ENCODE peak calls at places on chromosome 2, in eight cellular contexts. J is putamen, B is SHP77 treated with DMSO at 0.1 percent for 48 hours, S is mucosa of gallbladder, K is activated T-cell treated with anti-CD3 and anti-CD28 coated beads for 1 hour, G is EL, A is AG04450, D is heart left ventricle. R is an unnamed sample.

GRCh38 chr2:129699781-129700573 is 279.5 kb upstream of the RAB6C start:
- DNase-seq in J (no peak), B (no peak), S (no peak), K (no peak), G (no peak), A (no peak), D (no peak), R (no peak)

GRCh38 chr2:10919776-10920606 is 8.3 kb downstream of the KCNF1 start:
- DNase-seq in J (no peak), B (no peak), S (no peak), K (no peak), G (no peak), A (no peak), D (no peak), R (peak)

GRCh38 chr2:221943078-221943810 is 355.6 kb downstream of the PAX3 start:
- DNase-seq in J (no peak), B (peak), S (peak), K (no peak), G (peak), A (no peak), D (peak), R (no peak)

GRCh38 chr2:15932394-15933183 is 7.8 kb upstream of the MYCN start:
- DNase-seq in J (no peak), B (no peak), S (no peak), K (no peak), G (no peak), A (no peak), D (no peak), R (no peak)

GRCh38 chr2:105734762-105735538 is 9.8 kb upstream of the NCK2 start:
- DNase-seq in J (no peak), B (no peak), S (no peak), K (no peak), G (peak), A (no peak), D (no peak), R (no peak)

GRCh38 chr2:119069781-119070180 is 88.8 kb downstream of the C1QL2 start:
- DNase-seq in J (no peak), B (no peak), S (no peak), K (no peak), G (no peak), A (no peak), D (no peak), R (no peak)

GRCh38 chr2:196434217-196434616 is 205.3 kb upstream of the CCDC150 start:
- DNase-seq in J (no peak), B (no peak), S (no peak), K (no peak), G (no peak), A (no peak), D (no peak), R (no peak)

GRCh38 chr2:110677080-110677479 is 783 bp downstream of the BUB1 start:
- DNase-seq in J (no peak), B (no peak), S (no peak), K (no peak), G (no peak), A (no peak), D (no peak), R (no peak)

GRCh38 chr2:47771211-47771610 is 11.7 kb upstream of the MSH6 start:
- DNase-seq in J (peak), B (no peak), S (no peak), K (no peak), G (peak), A (peak), D (no peak), R (no peak)

GRCh38 chr2:8158714-8159113 is 523.1 kb upstream of the ID2 start:
- DNase-seq in J (no peak), B (no peak), S (no peak), K (no peak), G (no peak), A (no peak), D (no peak), R (no peak)

GRCh38 chr2:64021578-64021977 is 2.4 kb upstream of the VPS54 start:
- DNase-seq in J (no peak), B (no peak), S (no peak), K (no peak), G (no peak), A (no peak), D (no peak), R (no peak)

GRCh38 chr2:62340981-62341624 is 145.2 kb downstream of the B3GNT2 start:
- DNase-seq in J (no peak), B (peak), S (peak), K (no peak), G (peak), A (no peak), D (peak), R (peak)

GRCh38 chr2:150619607-150620330 is 132.3 kb upstream of the RND3 start:
- DNase-seq in J (no peak), B (no peak), S (no peak), K (no peak), G (peak), A (no peak), D (peak), R (no peak)

GRCh38 chr2:170950221-170950737 is 21.2 kb downstream of the GORASP2 start:
- DNase-seq in J (no peak), B (no peak), S (no peak), K (no peak), G (no peak), A (no peak), D (no peak), R (no peak)

GRCh38 chr2:137935591-137935990 is 28.7 kb upstream of the HNMT start:
- DNase-seq in J (no peak), B (no peak), S (no peak), K (no peak), G (no peak), A (no peak), D (no peak), R (no peak)

GRCh38 chr2:130375291-130376266 is 19.7 kb downstream of the PTPN18 start:
- DNase-seq in J (no peak), B (no peak), S (no peak), K (no peak), G (no peak), A (no peak), D (no peak), R (no peak)

GRCh38 chr2:48138898-48139297 is 232.6 kb upstream of the FBXO11 start:
- DNase-seq in J (no peak), B (no peak), S (no peak), K (no peak), G (no peak), A (no peak), D (no peak), R (no peak)

GRCh38 chr2:6113796-6114195 is 421.6 kb downstream of the SOX11 start:
- DNase-seq in J (peak), B (no peak), S (no peak), K (no peak), G (no peak), A (no peak), D (no peak), R (no peak)

GRCh38 chr2:238475571-238475970 is 48.8 kb downstream of the ASB1 start:
- DNase-seq in J (no peak), B (no peak), S (no peak), K (no peak), G (no peak), A (no peak), D (no peak), R (no peak)

GRCh38 chr2:70726947-70727725 is 40.9 kb downstream of the ADD2 start:
- DNase-seq in J (no peak), B (no peak), S (no peak), K (no peak), G (peak), A (no peak), D (no peak), R (no peak)

GRCh38 chr2:15639323-15640251 is 47.9 kb downstream of the DDX1 start:
- DNase-seq in J (no peak), B (no peak), S (no peak), K (no peak), G (no peak), A (no peak), D (no peak), R (no peak)

GRCh38 chr2:28564346-28564745 is 68.5 kb downstream of the PLB1 start:
- DNase-seq in J (no peak), B (no peak), S (no peak), K (no peak), G (no peak), A (no peak), D (no peak), R (no peak)

GRCh38 chr2:38636069-38636468 is 29.8 kb upstream of the GALM start:
- DNase-seq in J (no peak), B (no peak), S (no peak), K (no peak), G (no peak), A (no peak), D (no peak), R (no peak)

GRCh38 chr2:233360771-233361176 is 6.5 kb downstream of the DGKD start:
- DNase-seq in J (no peak), B (no peak), S (no peak), K (no peak), G (no peak), A (no peak), D (no peak), R (no peak)

GRCh38 chr2:37585295-37585908 is 86.0 kb downstream of the CDC42EP3 start:
- DNase-seq in J (no peak), B (peak), S (peak), K (no peak), G (no peak), A (no peak), D (no peak), R (no peak)

GRCh38 chr2:109260886-109261700 is 132.1 kb downstream of the SH3RF3 start:
- DNase-seq in J (no peak), B (peak), S (no peak), K (no peak), G (peak), A (no peak), D (no peak), R (peak)

GRCh38 chr2:64654063-64654811 is 524 bp upstream of the SERTAD2 start:
- DNase-seq in J (no peak), B (peak), S (peak), K (peak), G (peak), A (peak), D (peak), R (peak)

GRCh38 chr2:110866496-110866895 is 134.1 kb downstream of the ACOXL start:
- DNase-seq in J (no peak), B (no peak), S (no peak), K (no peak), G (no peak), A (no peak), D (no peak), R (no peak)

GRCh38 chr2:163551974-163552373 is 183.8 kb downstream of the FIGN start:
- DNase-seq in J (no peak), B (no peak), S (no peak), K (no peak), G (peak), A (no peak), D (no peak), R (no peak)

GRCh38 chr2:29066271-29066860 is 8.0 kb downstream of the PCARE start:
- DNase-seq in J (no peak), B (no peak), S (no peak), K (no peak), G (peak), A (peak), D (no peak), R (no peak)

GRCh38 chr2:173151671-173152398 is 76.2 kb downstream of the MAP3K20 start:
- DNase-seq in J (no peak), B (no peak), S (no peak), K (no peak), G (peak), A (no peak), D (no peak), R (no peak)

GRCh38 chr2:162063281-162063680 is 10.7 kb downstream of the DPP4 start:
- DNase-seq in J (no peak), B (no peak), S (no peak), K (no peak), G (no peak), A (no peak), D (no peak), R (no peak)

GRCh38 chr2:1598041-1598710 is 146.1 kb downstream of the PXDN start:
- DNase-seq in J (no peak), B (no peak), S (no peak), K (no peak), G (no peak), A (no peak), D (no peak), R (peak)

R was measured in left cardiac atrium.